ENCODE peak calls at places on chromosomes 13 and 19, in five cellular contexts. One of them, this sample, is unnamed.

GRCh38 chr13:75689686-75690085 is 53.6 kb downstream of the LMO7 start:
- DNase-seq in RCC 7860: no peak
- DNase-seq in GM23248: no peak
- DNase-seq in sigmoid colon: no peak
- DNase-seq in left lung: no peak
- DNase-seq in this sample: no peak

GRCh38 chr19:55285225-55285890 is 1.6 kb downstream of the BRSK1 start:
- DNase-seq in GM23248: peak
- DNase-seq in sigmoid colon: no peak
- DNase-seq in RCC 7860: no peak
- DNase-seq in left lung: peak
- DNase-seq in this sample: no peak

GRCh38 chr19:10718205-10719196 is 622 bp downstream of the DNM2 start:
- DNase-seq in RCC 7860: no peak
- DNase-seq in left lung: peak
- DNase-seq in GM23248: peak
- DNase-seq in sigmoid colon: no peak
- DNase-seq in this sample: peak

GRCh38 chr13:67078062-67078461 is 152.1 kb downstream of the PCDH9 start:
- DNase-seq in RCC 7860: no peak
- DNase-seq in left lung: no peak
- DNase-seq in sigmoid colon: no peak
- DNase-seq in GM23248: no peak
- DNase-seq in this sample: no peak

GRCh38 chr13:101706651-101707050 is 254.2 kb downstream of the ITGBL1 start:
- DNase-seq in left lung: no peak
- DNase-seq in GM23248: peak
- DNase-seq in sigmoid colon: no peak
- DNase-seq in RCC 7860: peak
- DNase-seq in this sample: peak

GRCh38 chr13:112767506-112768471 is 78.0 kb downstream of the ATP11A start:
- DNase-seq in RCC 7860: no peak
- DNase-seq in sigmoid colon: no peak
- DNase-seq in left lung: peak
- DNase-seq in GM23248: no peak
- DNase-seq in this sample: no peak

GRCh38 chr13:113853518-113854237 is 10.2 kb downstream of the GAS6 start:
- DNase-seq in sigmoid colon: no peak
- DNase-seq in GM23248: no peak
- DNase-seq in left lung: no peak
- DNase-seq in RCC 7860: no peak
- DNase-seq in this sample: no peak

GRCh38 chr19:33715462-33715861 is 81.2 kb upstream of the KCTD15 start:
- DNase-seq in left lung: no peak
- DNase-seq in RCC 7860: no peak
- DNase-seq in sigmoid colon: peak
- DNase-seq in GM23248: no peak
- DNase-seq in this sample: no peak

GRCh38 chr19:9644472-9644871 is 23.4 kb upstream of the ZNF561 start:
- DNase-seq in RCC 7860: no peak
- DNase-seq in left lung: no peak
- DNase-seq in GM23248: no peak
- DNase-seq in sigmoid colon: no peak
- DNase-seq in this sample: no peak

GRCh38 chr19:39590265-39590664 is 12.1 kb upstream of the LGALS13 start:
- DNase-seq in GM23248: peak
- DNase-seq in sigmoid colon: no peak
- DNase-seq in left lung: no peak
- DNase-seq in RCC 7860: no peak
- DNase-seq in this sample: no peak

GRCh38 chr13:40315416-40316064 is 350.9 kb downstream of the FOXO1 start:
- DNase-seq in sigmoid colon: no peak
- DNase-seq in RCC 7860: no peak
- DNase-seq in left lung: no peak
- DNase-seq in GM23248: no peak
- DNase-seq in this sample: no peak

GRCh38 chr19:38433268-38433733 is at the start of gene RYR1:
- DNase-seq in GM23248: peak
- DNase-seq in left lung: peak
- DNase-seq in RCC 7860: no peak
- DNase-seq in sigmoid colon: no peak
- DNase-seq in this sample: no peak

GRCh38 chr19:15283141-15283885 is 49.0 kb downstream of the BRD4 start:
- DNase-seq in sigmoid colon: peak
- DNase-seq in GM23248: peak
- DNase-seq in left lung: no peak
- DNase-seq in RCC 7860: no peak
- DNase-seq in this sample: no peak

GRCh38 chr13:105037064-105037463 is 1498.4 kb downstream of the EFNB2 start:
- DNase-seq in sigmoid colon: no peak
- DNase-seq in left lung: no peak
- DNase-seq in GM23248: no peak
- DNase-seq in RCC 7860: peak
- DNase-seq in this sample: no peak

GRCh38 chr19:11346104-11346940 is at the start of the genes CCDC159 and TMEM205:
- DNase-seq in GM23248: peak
- DNase-seq in sigmoid colon: peak
- DNase-seq in left lung: peak
- DNase-seq in RCC 7860: peak
- DNase-seq in this sample: peak